ENCODE peak calls at places on chromosomes 16 and 17, in six cellular contexts. One of them, this sample, is unnamed.

GRCh38 chr17:10077561-10078299 is 120.7 kb downstream of the GAS7 start:
- DNase-seq in uterus: no peak
- DNase-seq in right lobe of liver: no peak
- DNase-seq in body of pancreas: no peak
- DNase-seq in NB4: no peak
- DNase-seq in breast epithelium: no peak
- DNase-seq in this sample: no peak

GRCh38 chr16:11359370-11359769 is 14.1 kb downstream of the RMI2 start:
- DNase-seq in uterus: no peak
- DNase-seq in right lobe of liver: no peak
- DNase-seq in body of pancreas: peak; percentile 64
- DNase-seq in NB4: no peak
- DNase-seq in breast epithelium: peak; percentile 82
- DNase-seq in this sample: peak; percentile 54

GRCh38 chr16:86520317-86521210 is 10.2 kb downstream of the FOXF1 start:
- DNase-seq in uterus: no peak
- DNase-seq in right lobe of liver: no peak
- DNase-seq in body of pancreas: no peak
- DNase-seq in NB4: peak; percentile 86
- DNase-seq in breast epithelium: no peak
- DNase-seq in this sample: no peak

GRCh38 chr17:6043405-6043804 is 26.8 kb upstream of the WSCD1 start:
- DNase-seq in uterus: no peak
- DNase-seq in right lobe of liver: no peak
- DNase-seq in body of pancreas: no peak
- DNase-seq in NB4: no peak
- DNase-seq in breast epithelium: no peak
- DNase-seq in this sample: no peak

GRCh38 chr17:63587770-63588169 is 12.9 kb upstream of the TACO1 start:
- DNase-seq in uterus: no peak
- DNase-seq in right lobe of liver: no peak
- DNase-seq in body of pancreas: no peak
- DNase-seq in NB4: no peak
- DNase-seq in breast epithelium: no peak
- DNase-seq in this sample: no peak

GRCh38 chr17:68141050-68141449 is 105.5 kb downstream of the KPNA2 start:
- DNase-seq in uterus: no peak
- DNase-seq in right lobe of liver: no peak
- DNase-seq in body of pancreas: no peak
- DNase-seq in NB4: no peak
- DNase-seq in breast epithelium: no peak
- DNase-seq in this sample: no peak

GRCh38 chr16:10839271-10839661 is 20.7 kb upstream of the TVP23A start:
- DNase-seq in uterus: no peak
- DNase-seq in right lobe of liver: no peak
- DNase-seq in body of pancreas: peak; percentile 77
- DNase-seq in NB4: no peak
- DNase-seq in breast epithelium: no peak
- DNase-seq in this sample: no peak

GRCh38 chr17:56112086-56112485 is 41.2 kb upstream of the ANKFN1 start:
- DNase-seq in uterus: no peak
- DNase-seq in right lobe of liver: no peak
- DNase-seq in body of pancreas: no peak
- DNase-seq in NB4: no peak
- DNase-seq in breast epithelium: no peak
- DNase-seq in this sample: no peak

GRCh38 chr16:11797957-11798299 is 870 bp upstream of the ZC3H7A start:
- DNase-seq in uterus: no peak
- DNase-seq in right lobe of liver: no peak
- DNase-seq in body of pancreas: peak; percentile 32
- DNase-seq in NB4: no peak
- DNase-seq in breast epithelium: no peak
- DNase-seq in this sample: no peak

GRCh38 chr17:49901460-49902331 is 53.8 kb upstream of the TAC4 start:
- DNase-seq in uterus: no peak
- DNase-seq in right lobe of liver: no peak
- DNase-seq in body of pancreas: peak; percentile 31
- DNase-seq in NB4: peak; percentile 46
- DNase-seq in breast epithelium: no peak
- DNase-seq in this sample: no peak

GRCh38 chr17:42843358-42843934 is 934 bp upstream of the AOC2 start:
- DNase-seq in uterus: no peak
- DNase-seq in right lobe of liver: no peak
- DNase-seq in body of pancreas: peak; percentile 47
- DNase-seq in NB4: peak; percentile 59
- DNase-seq in breast epithelium: no peak
- DNase-seq in this sample: peak; percentile 61

GRCh38 chr17:47802341-47803022 is 19.1 kb downstream of the OSBPL7 start:
- DNase-seq in uterus: no peak
- DNase-seq in right lobe of liver: peak; percentile 50
- DNase-seq in body of pancreas: peak; percentile 53
- DNase-seq in NB4: peak; percentile 52
- DNase-seq in breast epithelium: peak; percentile 50
- DNase-seq in this sample: peak; percentile 82

GRCh38 chr17:28747046-28747691 is 3.4 kb downstream of the TRAF4 start:
- DNase-seq in uterus: no peak
- DNase-seq in right lobe of liver: peak; percentile 72
- DNase-seq in body of pancreas: peak; percentile 80
- DNase-seq in NB4: no peak
- DNase-seq in breast epithelium: peak; percentile 93
- DNase-seq in this sample: no peak

GRCh38 chr16:17404903-17405691 is 65.7 kb downstream of the XYLT1 start:
- DNase-seq in uterus: peak; percentile 65
- DNase-seq in right lobe of liver: no peak
- DNase-seq in body of pancreas: peak; percentile 32
- DNase-seq in NB4: peak; percentile 71
- DNase-seq in breast epithelium: no peak
- DNase-seq in this sample: no peak

GRCh38 chr17:47649972-47650524 is 329 bp downstream of the KPNB1 start:
- DNase-seq in uterus: no peak
- DNase-seq in right lobe of liver: no peak
- DNase-seq in body of pancreas: no peak
- DNase-seq in NB4: no peak
- DNase-seq in breast epithelium: peak; percentile 52
- DNase-seq in this sample: no peak

GRCh38 chr16:46482895-46483294 is 138.3 kb downstream of the SHCBP1 start:
- DNase-seq in uterus: no peak
- DNase-seq in right lobe of liver: no peak
- DNase-seq in body of pancreas: no peak
- DNase-seq in NB4: peak; percentile 49
- DNase-seq in breast epithelium: no peak
- DNase-seq in this sample: peak; percentile 2

GRCh38 chr17:41539979-41540701 is 12.0 kb upstream of the KRT19 start:
- DNase-seq in uterus: no peak
- DNase-seq in right lobe of liver: no peak
- DNase-seq in body of pancreas: no peak
- DNase-seq in NB4: no peak
- DNase-seq in breast epithelium: no peak
- DNase-seq in this sample: no peak

GRCh38 chr16:51854401-51854951 is 692.5 kb downstream of the TOX3 start:
- DNase-seq in uterus: no peak
- DNase-seq in right lobe of liver: no peak
- DNase-seq in body of pancreas: no peak
- DNase-seq in NB4: no peak
- DNase-seq in breast epithelium: no peak
- DNase-seq in this sample: no peak

GRCh38 chr17:63646492-63646815 is 24.2 kb downstream of the MAP3K3 start:
- DNase-seq in uterus: no peak
- DNase-seq in right lobe of liver: no peak
- DNase-seq in body of pancreas: no peak
- DNase-seq in NB4: peak; percentile 71
- DNase-seq in breast epithelium: no peak
- DNase-seq in this sample: no peak

GRCh38 chr17:55769625-55770000 is 18.8 kb downstream of the PCTP start:
- DNase-seq in uterus: no peak
- DNase-seq in right lobe of liver: no peak
- DNase-seq in body of pancreas: no peak
- DNase-seq in NB4: peak; percentile 42
- DNase-seq in breast epithelium: no peak
- DNase-seq in this sample: peak; percentile 42

DNA sequence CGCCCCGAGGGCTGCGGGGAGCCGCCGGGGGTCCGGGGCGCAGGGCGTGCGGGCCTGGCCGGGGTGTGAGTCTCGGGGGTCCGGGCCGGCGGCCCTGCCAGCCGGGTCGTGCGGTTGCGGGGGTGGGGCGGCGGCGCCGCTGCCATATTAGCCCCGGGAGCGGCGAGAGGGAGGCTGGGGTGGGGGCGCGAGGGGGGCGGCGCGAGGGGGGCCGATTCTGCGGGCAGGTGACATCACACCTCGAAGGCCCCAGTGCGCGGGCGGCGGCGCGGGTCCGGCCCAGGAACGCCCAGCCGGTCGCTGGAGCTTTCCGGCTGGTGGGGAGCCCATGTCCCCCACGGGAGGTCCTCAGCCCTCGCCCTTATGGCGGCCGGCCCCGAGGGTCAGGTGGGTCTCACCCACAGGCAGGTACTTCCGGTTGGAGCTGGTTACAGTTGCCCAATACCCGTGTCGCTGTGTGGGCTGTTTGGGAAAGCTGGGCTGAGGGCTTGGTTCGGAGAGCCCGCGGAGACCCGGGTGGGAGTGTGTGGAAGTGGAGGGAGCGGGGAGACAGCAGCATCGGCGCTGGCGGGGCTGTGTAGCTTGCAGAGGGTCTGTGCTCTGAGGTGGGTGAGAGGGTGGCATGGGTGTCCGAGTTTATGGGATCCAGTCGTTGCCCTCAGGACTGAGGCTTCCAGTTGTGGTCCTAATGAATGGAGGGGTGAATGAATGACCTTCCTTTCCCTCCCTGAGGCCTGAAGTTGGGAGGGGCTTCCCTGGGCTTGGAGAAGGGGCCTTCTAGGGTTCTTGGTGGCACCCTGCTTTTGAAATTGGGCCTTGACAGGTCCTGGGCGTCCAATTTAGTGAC is 804 bp downstream of the ATP6V0C start:
- DNase-seq in uterus: no peak
- DNase-seq in right lobe of liver: peak; percentile 66
- DNase-seq in body of pancreas: peak; percentile 48
- DNase-seq in NB4: peak; percentile 45
- DNase-seq in breast epithelium: no peak
- DNase-seq in this sample: no peak
- TF ChIP-seq POLR2A in uterus: no peak
- TF ChIP-seq POLR2A in right lobe of liver: no peak
- TF ChIP-seq POLR2A in body of pancreas: no peak
- TF ChIP-seq POLR2A in NB4: no peak
- TF ChIP-seq POLR2A in breast epithelium: no peak
- TF ChIP-seq POLR2A in this sample: no peak

GRCh38 chr17:81821603-81822311 is 11.3 kb downstream of the MCRIP1 start:
- DNase-seq in uterus: peak; percentile 58
- DNase-seq in right lobe of liver: peak; percentile 94
- DNase-seq in body of pancreas: peak; percentile 97
- DNase-seq in NB4: peak; percentile 54
- DNase-seq in breast epithelium: peak; percentile 88
- DNase-seq in this sample: peak; percentile 95
- TF ChIP-seq POLR2A in uterus: no peak
- TF ChIP-seq POLR2A in right lobe of liver: no peak
- TF ChIP-seq POLR2A in body of pancreas: no peak
- TF ChIP-seq POLR2A in NB4: no peak
- TF ChIP-seq POLR2A in breast epithelium: no peak
- TF ChIP-seq POLR2A in this sample: no peak

GRCh38 chr17:81018044-81018802 is 16.7 kb upstream of the BAIAP2 start:
- DNase-seq in uterus: peak; percentile 29
- DNase-seq in right lobe of liver: peak; percentile 51
- DNase-seq in body of pancreas: no peak
- DNase-seq in NB4: peak; percentile 75
- DNase-seq in breast epithelium: no peak
- DNase-seq in this sample: no peak
- TF ChIP-seq POLR2A in uterus: no peak
- TF ChIP-seq POLR2A in right lobe of liver: no peak
- TF ChIP-seq POLR2A in body of pancreas: no peak
- TF ChIP-seq POLR2A in NB4: no peak
- TF ChIP-seq POLR2A in breast epithelium: no peak
- TF ChIP-seq POLR2A in this sample: no peak

GRCh38 chr16:21599158-21599993 is at the start of gene METTL9:
- DNase-seq in uterus: peak; percentile 92
- DNase-seq in right lobe of liver: peak; percentile 97
- DNase-seq in body of pancreas: peak; percentile 94
- DNase-seq in NB4: peak; percentile 96
- DNase-seq in breast epithelium: peak; percentile 93
- DNase-seq in this sample: peak; percentile 87
- TF ChIP-seq POLR2A in uterus: peak; percentile 90
- TF ChIP-seq POLR2A in right lobe of liver: peak; percentile 85
- TF ChIP-seq POLR2A in body of pancreas: peak; percentile 55
- TF ChIP-seq POLR2A in NB4: peak; percentile 82
- TF ChIP-seq POLR2A in breast epithelium: peak; percentile 64
- TF ChIP-seq POLR2A in this sample: peak; percentile 85

GRCh38 chr17:74763565-74764387 is 12.4 kb downstream of the NAT9 start:
- DNase-seq in uterus: no peak
- DNase-seq in right lobe of liver: peak; percentile 81
- DNase-seq in body of pancreas: no peak
- DNase-seq in NB4: peak; percentile 22
- DNase-seq in breast epithelium: no peak
- DNase-seq in this sample: no peak
- TF ChIP-seq POLR2A in uterus: no peak
- TF ChIP-seq POLR2A in right lobe of liver: no peak
- TF ChIP-seq POLR2A in body of pancreas: no peak
- TF ChIP-seq POLR2A in NB4: no peak
- TF ChIP-seq POLR2A in breast epithelium: no peak
- TF ChIP-seq POLR2A in this sample: no peak

DNA sequence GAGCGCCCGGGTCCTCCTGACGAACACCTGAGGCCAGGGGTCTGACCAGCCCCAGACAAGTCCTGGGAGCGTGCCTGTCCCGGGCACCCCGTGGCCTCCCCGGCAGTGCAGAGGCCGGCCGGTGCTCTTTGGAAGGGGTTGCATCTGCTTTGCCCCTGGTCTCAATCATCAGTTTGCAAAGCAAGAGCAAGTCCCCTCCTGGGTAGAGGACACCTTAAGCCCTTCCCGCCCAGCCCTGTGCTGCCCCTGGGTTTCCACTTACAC is 11.6 kb upstream of the CAPN15 start:
- DNase-seq in uterus: no peak
- DNase-seq in right lobe of liver: no peak
- DNase-seq in body of pancreas: no peak
- DNase-seq in NB4: no peak
- DNase-seq in breast epithelium: no peak
- DNase-seq in this sample: no peak
- TF ChIP-seq POLR2A in uterus: no peak
- TF ChIP-seq POLR2A in right lobe of liver: no peak
- TF ChIP-seq POLR2A in body of pancreas: no peak
- TF ChIP-seq POLR2A in NB4: no peak
- TF ChIP-seq POLR2A in breast epithelium: no peak
- TF ChIP-seq POLR2A in this sample: no peak